ENCODE peak calls at places on chromosomes 13 and 19, in seven cellular contexts. E is SK-N-SH, M is SJSA1, J is esophagus muscularis mucosa, U is breast epithelium, X is astrocyte, I is testis. T is an unnamed sample. For H3K4me1, the result is how much of the 10 kb centered on the place peaks cover.

GRCh38 chr19:43574424-43575155 is 737 bp downstream of the XRCC1 start:
- DNase-seq in E (no peak), M (peak), J (no peak), U (no peak), X (peak), I (no peak), T (no peak)

GRCh38 chr13:93915269-93915809 is 564.1 kb downstream of the DCT start:
- DNase-seq in E (no peak), M (no peak), J (no peak), U (no peak), X (peak), I (no peak), T (no peak)

GRCh38 chr19:44626067-44626624 is 12.8 kb downstream of the IGSF23 start:
- DNase-seq in E (no peak), M (peak), J (no peak), U (peak), X (peak), I (no peak), T (no peak)

GRCh38 chr19:23378948-23379347 is 16.3 kb downstream of the ZNF91 start:
- DNase-seq in E (no peak), M (no peak), J (no peak), U (no peak), X (no peak), I (no peak), T (no peak)

GRCh38 chr19:40348961-40349507 is 539 bp downstream of the PLD3 start:
- DNase-seq in E (peak), M (peak), J (no peak), U (no peak), X (peak), I (no peak), T (no peak)

GRCh38 chr13:29846475-29847256 is 3.8 kb downstream of the UBL3 start:
- DNase-seq in E (no peak), M (no peak), J (no peak), U (no peak), X (no peak), I (no peak), T (no peak)

GRCh38 chr13:112456138-112457056 is 80.2 kb downstream of the SPACA7 start:
- DNase-seq in E (no peak), M (no peak), J (peak), U (no peak), X (no peak), I (no peak), T (no peak)

GRCh38 chr19:51259348-51260245 is 8.7 kb downstream of the SIGLECL1 start:
- DNase-seq in E (peak), M (peak), J (no peak), U (no peak), X (no peak), I (peak), T (no peak)

GRCh38 chr13:74987124-74987690 is 494.8 kb downstream of the TBC1D4 start:
- DNase-seq in E (no peak), M (no peak), J (no peak), U (no peak), X (no peak), I (no peak), T (no peak)

GRCh38 chr19:19817357-19817756 is 4.2 kb downstream of the ZNF506 start:
- DNase-seq in E (no peak), M (no peak), J (no peak), U (no peak), X (no peak), I (no peak), T (peak)

GRCh38 chr13:30002577-30002976 is 152.2 kb upstream of the UBL3 start:
- DNase-seq in E (no peak), M (peak), J (no peak), U (no peak), X (peak), I (no peak), T (no peak)

GRCh38 chr19:54164369-54165068 is 5.0 kb upstream of the LENG1 start:
- DNase-seq in E (no peak), M (peak), J (no peak), U (no peak), X (peak), I (peak), T (peak)

GRCh38 chr13:49315036-49315565 is 67.4 kb downstream of the CDADC1 start:
- DNase-seq in E (no peak), M (peak), J (peak), U (no peak), X (peak), I (no peak), T (no peak)

GRCh38 chr19:4524808-4525562 is 6.7 kb upstream of the PLIN4 start:
- DNase-seq in E (peak), M (no peak), J (no peak), U (no peak), X (no peak), I (peak), T (peak)

GRCh38 chr19:37389234-37389633 is 18.3 kb downstream of the ZNF527 start:
- DNase-seq in E (no peak), M (no peak), J (no peak), U (no peak), X (no peak), I (no peak), T (no peak)

GRCh38 chr13:109737046-109737573 is 49.3 kb downstream of the IRS2 start:
- DNase-seq in E (no peak), M (no peak), J (no peak), U (no peak), X (no peak), I (no peak), T (no peak)

DNA sequence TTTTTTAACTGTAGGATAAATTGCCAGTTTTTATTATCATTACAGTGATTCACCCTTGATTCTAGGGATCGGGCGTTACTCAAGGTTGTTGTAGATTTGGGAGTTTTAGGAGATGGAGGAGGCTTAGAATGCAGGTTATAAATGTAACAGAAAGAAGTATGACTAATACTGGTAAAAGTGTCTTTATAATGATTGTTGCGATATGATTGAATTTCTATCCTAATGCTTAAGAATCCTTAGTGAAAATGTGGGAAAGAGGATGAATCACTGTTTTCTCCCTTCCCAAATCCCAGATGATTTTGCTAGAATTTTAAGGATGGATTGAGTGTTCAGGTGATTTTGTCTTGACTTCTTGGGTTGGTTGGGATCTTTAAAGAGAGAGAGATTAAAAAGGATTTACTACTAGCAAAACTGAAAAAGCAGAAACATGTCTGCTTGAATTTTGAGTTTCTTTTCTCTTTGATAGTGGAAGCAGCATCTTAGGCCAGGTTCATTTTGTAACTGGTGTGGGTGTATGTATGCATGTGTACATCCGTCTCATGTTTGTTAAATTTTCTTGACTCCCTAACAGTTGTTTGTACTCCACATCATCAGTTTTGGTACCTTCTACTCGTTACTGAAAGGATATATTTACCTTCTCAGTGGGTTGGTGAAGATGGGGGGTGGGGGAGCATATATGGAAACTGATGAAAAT is 25.9 kb downstream of the ARHGAP35 start:
- DNase-seq in E (no peak), M (no peak), J (no peak), U (no peak), X (peak), I (no peak), T (no peak)
- H3K27ac ChIP-seq in E (no peak), M (no peak), J (no peak), U (no peak), X (peak), I (no peak), T (no peak)

GRCh38 chr19:11942843-11943108 is 17.9 kb downstream of the ZNF700 start:
- DNase-seq in E (no peak), M (no peak), J (no peak), U (no peak), X (no peak), I (no peak), T (no peak)
- H3K4me3 ChIP-seq in E (no peak), M (no peak), J (no peak), U (no peak), X (no peak), I (no peak), T (no peak)

GRCh38 chr19:15194938-15195337 is 5.9 kb downstream of the NOTCH3 start:
- DNase-seq in E (no peak), M (no peak), J (no peak), U (no peak), X (peak), I (no peak), T (no peak)
- H3K4me1 ChIP-seq in E (under half), M (under half), J (under half), U (under half), X (under half), I (under half), T (under half)

GRCh38 chr19:46737761-46738171 is 8.1 kb upstream of the FKRP start:
- DNase-seq in E (no peak), M (no peak), J (no peak), U (no peak), X (no peak), I (no peak), T (no peak)

GRCh38 chr19:46739290-46739771 is 6.5 kb upstream of the FKRP start:
- DNase-seq in E (no peak), M (no peak), J (peak), U (no peak), X (no peak), I (peak), T (no peak)

GRCh38 chr19:46737275-46737654 is 8.6 kb upstream of the FKRP start:
- DNase-seq in E (no peak), M (no peak), J (no peak), U (no peak), X (no peak), I (no peak), T (no peak)

GRCh38 chr19:46733693-46734240 is 12.1 kb upstream of the FKRP start:
- DNase-seq in E (no peak), M (no peak), J (no peak), U (no peak), X (no peak), I (no peak), T (no peak)

GRCh38 chr19:46736544-46737274 is 9.1 kb upstream of the FKRP start:
- DNase-seq in E (no peak), M (no peak), J (no peak), U (no peak), X (no peak), I (peak), T (no peak)
- H3K27ac ChIP-seq in E (no peak), M (no peak), J (peak), U (peak), X (no peak), I (no peak), T (no peak)

DNA sequence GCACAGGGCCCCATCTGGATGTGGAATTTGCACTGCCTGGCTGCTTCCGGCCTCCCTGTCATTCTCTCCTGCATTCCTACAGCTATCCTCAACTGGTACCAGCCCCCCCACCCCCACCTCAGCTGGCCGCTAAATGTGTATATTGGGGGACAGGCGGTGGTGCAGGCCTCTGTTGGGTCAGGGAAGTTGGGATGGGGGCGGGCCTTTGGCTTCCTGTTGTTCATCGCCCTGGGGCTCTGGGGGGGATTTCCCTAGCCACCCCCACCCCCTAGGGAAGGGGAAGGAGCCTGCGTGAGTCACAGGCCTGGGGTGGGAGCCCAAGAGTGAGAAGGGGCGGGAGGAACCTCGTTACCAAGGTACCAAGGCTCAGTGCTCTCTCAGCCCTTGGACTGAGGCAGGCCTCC is 10.6 kb downstream of the POU2F2 start:
- DNase-seq in E (no peak), M (peak), J (no peak), U (no peak), X (peak), I (peak), T (peak)
- H3K4me3 ChIP-seq in E (no peak), M (no peak), J (no peak), U (no peak), X (no peak), I (no peak), T (peak)

GRCh38 chr13:99693812-99694211 is 192.5 kb downstream of the TM9SF2 start:
- DNase-seq in E (no peak), M (no peak), J (no peak), U (no peak), X (no peak), I (no peak), T (no peak)
- H3K4me1 ChIP-seq in E (under half), M (under half), J (under half), U (under half), X (under half), I (under half), T (under half)

DNA sequence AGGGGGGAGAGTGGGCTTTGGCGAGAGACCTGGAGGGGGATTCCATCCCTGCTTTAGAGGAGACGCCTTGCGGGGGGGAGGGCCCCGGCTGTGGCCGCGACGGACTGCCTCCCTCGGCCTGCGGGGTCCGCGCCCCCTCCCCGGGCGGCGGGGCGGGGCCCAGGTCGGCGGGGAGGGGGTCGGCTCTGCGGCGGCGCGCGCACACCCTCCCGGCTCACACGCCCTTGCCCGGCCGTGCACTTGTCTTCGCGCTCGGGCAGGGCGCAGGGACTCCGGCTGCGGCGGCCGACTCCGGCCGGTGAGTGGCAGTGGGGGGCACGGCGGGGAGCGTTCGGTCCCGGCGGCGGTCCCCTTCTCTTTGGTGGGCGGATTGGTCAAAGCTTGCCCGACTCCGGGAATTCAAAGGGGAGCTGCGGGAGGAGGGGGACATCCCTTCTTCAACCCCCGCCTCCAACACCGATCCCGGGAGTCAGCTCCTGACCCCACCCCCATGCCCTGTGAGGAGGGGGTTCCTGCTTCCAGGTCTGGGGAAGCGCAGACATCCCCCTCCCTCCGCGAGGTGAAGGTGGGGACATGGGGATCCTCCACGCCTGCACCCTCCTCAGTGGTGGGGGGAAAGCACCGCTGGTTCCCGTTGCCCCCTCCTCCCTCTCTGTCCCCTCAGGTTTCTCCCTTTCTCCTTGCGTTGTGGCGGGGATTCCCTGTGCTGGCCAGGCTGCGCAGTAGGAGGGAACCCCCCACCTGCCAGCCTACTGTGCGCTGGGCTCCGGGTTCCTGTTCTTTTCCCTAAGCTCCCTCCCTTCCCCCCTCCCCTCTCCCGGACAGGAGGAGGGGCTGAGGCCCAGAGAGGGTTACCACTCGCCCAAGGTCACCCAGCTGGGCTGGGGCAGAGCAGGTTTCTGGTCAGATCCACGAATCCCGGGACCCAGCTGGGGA is 14.6 kb upstream of the KCNN1 start:
- DNase-seq in E (peak), M (no peak), J (no peak), U (no peak), X (no peak), I (no peak), T (no peak)
- H3K27ac ChIP-seq in E (no peak), M (no peak), J (no peak), U (no peak), X (no peak), I (no peak), T (no peak)

DNA sequence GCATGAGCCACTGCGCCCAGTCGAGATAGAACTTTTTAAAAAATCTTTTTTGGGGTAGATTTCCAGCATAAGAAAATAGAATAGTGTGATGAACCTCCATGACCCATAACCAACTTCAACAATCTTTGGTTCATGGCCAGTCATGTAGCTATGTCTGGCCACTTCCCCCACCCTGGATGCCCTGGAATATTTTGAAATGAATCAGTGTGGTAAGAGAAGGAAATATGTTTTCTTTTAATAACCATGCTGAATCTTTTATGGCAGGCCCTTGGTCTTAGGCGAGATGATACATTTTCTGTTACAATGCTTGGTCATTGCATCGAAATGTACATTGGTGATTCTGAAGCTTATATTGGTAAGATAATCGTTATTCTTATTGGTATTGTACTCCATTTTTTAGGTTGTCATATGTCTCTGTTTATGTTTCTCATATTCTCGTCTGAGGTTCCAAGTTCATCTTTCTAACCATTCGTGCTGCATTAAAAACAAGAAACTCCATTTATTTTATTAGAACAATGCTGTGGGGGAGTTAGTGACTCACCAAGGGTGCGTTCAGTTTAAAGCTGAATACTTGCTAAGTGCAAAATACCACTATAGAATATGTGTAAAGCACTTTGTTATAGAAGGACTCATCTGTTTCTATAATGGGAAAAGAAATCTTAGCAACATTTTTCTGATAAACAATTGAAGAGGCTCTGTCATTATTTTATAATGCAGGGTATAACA is 16.4 kb upstream of the UPF3A start:
- DNase-seq in E (no peak), M (no peak), J (no peak), U (no peak), X (peak), I (no peak), T (no peak)
- H3K4me3 ChIP-seq in E (no peak), M (no peak), J (no peak), U (no peak), X (no peak), I (no peak), T (no peak)

T was measured in effector memory CD4-positive, alpha-beta T cell.